ENCODE peak calls at places on chromosomes 4 and X, in eight cellular contexts. M is Peyer's patch; D is adrenal gland; Z is psoas muscle; W is BE2C; A is brain microvascular endothelial cell; T is CD4-positive, alpha-beta memory T cell; P is transverse colon. S is an unnamed sample. For H3K27me3, the result is how much of the 10 kb centered on the place peaks cover.

GRCh38 chr4:169208516-169208915 is 62.2 kb downstream of the SH3RF1 start:
- DNase-seq in T (no peak), M (no peak), A (peak), P (no peak), W (no peak), D (no peak), Z (no peak), S (peak)

GRCh38 chr4:152100378-152101201 is 339.8 kb upstream of the GATB start:
- DNase-seq in Z (no peak), P (peak), A (no peak), T (peak), W (no peak), M (no peak), D (no peak), S (no peak)

GRCh38 chr4:151407466-151408379 is 1.3 kb upstream of the FHIP1A start:
- DNase-seq in Z (peak), M (peak), T (peak), P (peak), A (no peak), W (no peak), D (peak), S (no peak)

GRCh38 chr4:87848622-87849351 is 16.0 kb downstream of the MEPE start:
- DNase-seq in P (peak), M (no peak), W (peak), D (peak), A (peak), Z (no peak), T (peak), S (peak)

GRCh38 chr4:38030023-38030422 is 69.8 kb downstream of the PTTG2 start:
- DNase-seq in M (no peak), P (no peak), D (no peak), T (no peak), W (no peak), A (no peak), Z (no peak), S (no peak)

GRCh38 chr4:101989551-101989950 is 199.0 kb downstream of the BANK1 start:
- DNase-seq in D (no peak), P (no peak), M (no peak), A (no peak), T (no peak), W (no peak), Z (no peak), S (no peak)

GRCh38 chr4:85677286-85677685 is 202.3 kb downstream of the ARHGAP24 start:
- DNase-seq in A (no peak), P (no peak), W (peak), D (no peak), M (no peak), T (no peak), Z (no peak), S (no peak)

GRCh38 chr4:3414421-3415279 is 27.1 kb upstream of the HGFAC start:
- DNase-seq in D (no peak), W (no peak), Z (no peak), M (peak), A (no peak), T (no peak), P (no peak), S (no peak)

GRCh38 chrX:82961129-82961528 is 547.0 kb upstream of the POU3F4 start:
- DNase-seq in D (no peak), T (no peak), Z (no peak), P (no peak), M (no peak), W (no peak), A (no peak), S (no peak)

GRCh38 chr4:56611501-56611900 is 69.6 kb downstream of the HOPX start:
- DNase-seq in D (no peak), T (no peak), A (no peak), W (no peak), M (no peak), Z (no peak), P (no peak), S (no peak)

GRCh38 chr4:169485791-169486742 is 126.3 kb downstream of the NEK1 start:
- DNase-seq in Z (no peak), T (no peak), A (peak), M (no peak), W (peak), P (peak), D (no peak), S (no peak)

GRCh38 chrX:15468036-15468435 is 25.1 kb downstream of the PIR start:
- DNase-seq in W (peak), Z (peak), T (no peak), A (peak), M (no peak), P (peak), D (peak), S (peak)

DNA sequence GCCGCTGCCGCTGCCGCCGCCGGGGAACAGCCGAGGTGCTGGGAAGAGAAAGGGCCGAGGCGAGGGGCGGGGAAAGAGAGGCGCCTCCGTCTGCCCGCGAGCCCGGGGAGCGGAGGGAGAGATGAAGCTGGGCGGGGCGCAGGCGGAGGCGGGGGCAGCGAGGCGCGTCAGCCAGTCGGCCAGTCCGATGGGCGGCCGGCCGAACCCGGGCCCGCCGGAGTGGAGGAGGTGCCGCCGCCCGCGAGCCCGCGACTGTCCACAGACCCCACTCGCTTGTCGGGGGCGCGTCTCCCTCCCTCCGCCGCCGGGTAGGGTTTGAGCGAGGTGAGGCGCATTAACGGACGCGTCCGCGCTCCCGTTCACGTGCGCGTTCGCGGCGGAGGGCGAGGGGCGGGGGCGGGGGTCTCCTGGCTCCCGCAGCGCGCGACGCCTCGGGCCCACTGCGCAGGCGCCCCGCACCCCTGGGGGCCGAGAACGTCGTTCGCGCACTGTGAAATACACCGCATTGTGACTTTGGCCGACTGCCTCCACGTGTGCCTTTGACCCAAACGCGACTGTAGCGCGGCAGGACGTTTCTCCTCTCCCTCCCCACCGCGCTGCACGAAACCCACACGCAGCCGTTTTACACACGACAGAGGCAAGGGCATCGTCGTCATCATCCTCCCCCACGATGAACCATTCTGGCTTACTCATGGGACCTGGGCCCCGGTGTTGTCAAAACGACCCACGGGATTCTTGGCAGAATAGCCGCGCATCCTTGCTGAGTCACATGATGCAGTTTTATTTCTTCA is at the start of gene NUDT11:
- DNase-seq in A (peak), T (peak), M (peak), D (peak), W (peak), P (peak), Z (peak), S (peak)
- H3K4me3 ChIP-seq in A (peak), T (no peak), M (peak), D (no peak), W (peak), P (peak), Z (peak), S (peak)

DNA sequence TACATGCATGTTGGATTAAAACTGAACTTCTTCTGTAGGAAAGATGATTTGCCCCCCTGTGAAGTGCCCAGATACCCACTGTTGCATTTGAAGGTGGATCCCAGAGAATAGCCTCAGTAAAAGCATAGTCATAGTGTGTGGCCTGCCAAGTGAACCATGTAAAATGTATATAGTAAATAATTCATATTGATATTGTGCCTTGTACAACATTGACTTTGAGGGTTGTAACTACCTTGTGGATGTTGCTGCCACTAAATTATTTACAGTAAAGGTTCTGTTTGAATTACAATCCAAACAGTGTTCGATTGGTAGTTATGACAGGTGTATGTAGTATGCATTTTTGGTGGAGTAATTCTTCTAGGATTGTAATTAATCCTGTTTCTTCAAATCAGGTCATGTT is 19.2 kb downstream of the TMEM131L start:
- DNase-seq in A (no peak), P (no peak), M (no peak), W (no peak), T (no peak), D (no peak), Z (no peak), S (no peak)
- H3K27me3 ChIP-seq in A (under half), P (under half), M (under half), W (under half), T (under half), D (under half), Z (under half), S (under half)

GRCh38 chrX:71912156-71912555 is 1.5 kb downstream of the NHSL2 start:
- DNase-seq in A (no peak), T (no peak), Z (no peak), M (no peak), P (no peak), D (no peak), W (no peak), S (no peak)
- H3K4me3 ChIP-seq in A (peak), T (no peak), Z (peak), M (no peak), P (no peak), D (no peak), W (no peak), S (no peak)

DNA sequence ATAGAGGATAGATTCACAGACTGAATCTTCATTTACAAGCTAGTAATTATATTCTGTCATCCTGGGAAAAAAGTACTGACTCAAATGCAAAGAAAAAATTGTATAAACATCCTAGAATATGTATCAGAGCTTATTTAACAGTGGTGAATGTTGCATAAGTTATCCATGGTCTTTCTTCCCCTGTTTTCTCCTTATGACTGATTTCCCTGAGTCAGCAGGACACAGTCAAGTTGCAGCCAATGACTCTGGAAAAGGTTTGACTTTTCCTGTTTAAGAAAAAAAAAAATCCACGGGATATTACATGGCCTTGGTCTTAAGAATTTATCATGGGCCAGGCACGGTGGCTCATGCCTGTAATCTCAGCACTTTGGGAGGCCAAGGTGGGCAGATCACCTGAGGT is 36.5 kb downstream of the INPP4B start:
- DNase-seq in P (no peak), Z (no peak), W (no peak), A (no peak), M (no peak), D (no peak), T (no peak), S (no peak)
- H3K27me3 ChIP-seq in P (under half), Z (under half), W (under half), A (under half), M (under half), D (under half), T (under half), S (under half)

DNA sequence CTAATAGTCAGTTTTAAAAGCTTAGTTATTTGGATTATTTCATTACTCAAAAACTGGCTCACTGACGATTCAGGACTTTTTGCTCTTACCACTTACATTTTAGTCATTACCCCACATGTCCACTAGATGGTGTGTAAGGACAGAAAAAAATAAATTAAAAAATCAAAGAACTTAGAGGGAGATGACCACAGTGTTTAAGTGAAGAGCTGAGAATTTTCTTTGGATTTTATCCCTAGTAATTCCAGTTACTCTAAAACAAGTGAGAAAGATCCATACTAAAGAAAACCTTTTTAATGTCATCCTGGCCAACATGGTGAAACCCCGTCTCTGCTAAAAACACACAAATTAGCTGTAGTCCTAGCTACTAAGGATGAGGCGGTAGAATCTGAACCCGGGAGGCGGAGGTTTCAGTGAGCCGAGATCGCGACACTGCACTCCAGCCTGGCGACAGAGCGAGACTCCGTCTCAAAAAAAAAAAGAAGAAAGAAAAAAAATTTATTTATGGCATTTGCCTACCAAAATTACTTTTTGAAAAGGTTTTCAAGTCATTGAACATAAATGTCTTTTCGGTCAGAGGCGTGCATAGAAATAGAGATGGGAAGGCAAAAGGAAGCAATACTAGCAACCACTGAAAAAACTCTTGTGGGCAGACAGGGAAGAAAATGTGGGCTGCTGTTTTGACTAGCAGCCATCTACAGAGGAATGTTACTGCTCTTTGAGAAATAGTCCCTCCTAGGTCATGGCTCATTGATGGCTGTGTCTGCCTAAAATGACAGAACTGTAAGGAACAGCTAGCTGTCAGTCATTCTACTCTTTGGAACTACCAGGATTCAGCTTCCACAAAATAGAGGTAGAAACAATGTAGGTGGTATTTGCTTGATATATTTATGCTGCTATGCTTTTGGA is 26.6 kb upstream of the TMPRSS11B start:
- DNase-seq in P (no peak), T (no peak), A (peak), Z (no peak), D (no peak), W (no peak), M (no peak), S (peak)
- H3K4me3 ChIP-seq in P (no peak), T (no peak), A (peak), Z (peak), D (no peak), W (peak), M (no peak), S (peak)

DNA sequence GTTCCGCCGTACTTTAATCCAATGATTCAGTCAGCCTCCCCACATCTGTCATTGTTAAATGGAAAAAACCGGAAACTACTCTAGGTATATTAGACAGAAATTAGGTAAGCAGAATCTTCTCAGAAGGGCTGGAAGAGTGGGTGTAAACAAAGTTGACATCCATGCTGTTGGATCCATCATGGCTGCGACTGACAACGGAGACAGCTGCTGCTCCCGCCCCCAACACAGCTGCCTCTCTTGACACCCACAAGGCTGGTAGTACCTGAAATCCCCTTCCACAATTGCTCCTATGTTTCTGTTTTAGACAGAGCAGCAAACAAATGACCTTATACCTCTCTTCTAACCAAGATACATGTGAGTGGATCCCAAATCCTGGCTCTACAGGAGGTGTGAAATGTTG is 66.6 kb downstream of the RXFP1 start:
- DNase-seq in M (no peak), W (no peak), A (no peak), Z (no peak), T (no peak), P (no peak), D (no peak), S (no peak)
- H3K27me3 ChIP-seq in M (under half), W (under half), A (under half), Z (under half), T (under half), P (under half), D (under half), S (under half)

S was measured in MG63.